ENCODE peak calls at places on chromosome 10, in five cellular contexts. X is stimulated activated CD4-positive, alpha-beta T cell treated with anti-CD3 and anti-CD28 coated beads, Interleukin-2, amount 100 ng/mL, for 24 hours; A is CD4-positive, alpha-beta T cell; J is activated CD8-positive, alpha-beta memory T cell treated with anti-CD3 and anti-CD28 coated beads for 1 hour; Z is NCI-H1694. W is an unnamed sample.

GRCh38 chr10:6300106-6300783 is 97.5 kb downstream of the PFKFB3 start:
- DNase-seq in X (peak), A (peak), J (no peak), Z (no peak), W (no peak)

GRCh38 chr10:962342-962741 is 25.9 kb upstream of the GTPBP4 start:
- DNase-seq in X (no peak), A (no peak), J (no peak), Z (no peak), W (no peak)

GRCh38 chr10:27558612-27559020 is 54.5 kb downstream of the RAB18 start:
- DNase-seq in X (peak), A (no peak), J (no peak), Z (no peak), W (peak)

GRCh38 chr10:106044511-106044910 is 1120.0 kb downstream of the SORCS1 start:
- DNase-seq in X (no peak), A (no peak), J (no peak), Z (no peak), W (no peak)

GRCh38 chr10:124539935-124540641 is 78.5 kb downstream of the LHPP start:
- DNase-seq in X (peak), A (peak), J (peak), Z (no peak), W (peak)

GRCh38 chr10:31490858-31491504 is 172.0 kb downstream of the ZEB1 start:
- DNase-seq in X (no peak), A (no peak), J (no peak), Z (no peak), W (no peak)

GRCh38 chr10:126041804-126042231 is 145.5 kb downstream of the FANK1 start:
- DNase-seq in X (peak), A (peak), J (peak), Z (no peak), W (peak)

GRCh38 chr10:124369986-124370385 is 48.7 kb downstream of the OAT start:
- DNase-seq in X (no peak), A (no peak), J (no peak), Z (no peak), W (no peak)

GRCh38 chr10:116815641-116816415 is 33.5 kb upstream of the ENO4 start:
- DNase-seq in X (no peak), A (no peak), J (no peak), Z (no peak), W (no peak)

GRCh38 chr10:35216303-35216905 is 89.8 kb downstream of the CREM start:
- DNase-seq in X (peak), A (no peak), J (no peak), Z (no peak), W (no peak)

GRCh38 chr10:132637477-132638129 is 100.0 kb downstream of the INPP5A start:
- DNase-seq in X (peak), A (peak), J (no peak), Z (peak), W (no peak)

GRCh38 chr10:114648368-114648767 is 9.7 kb downstream of the ABLIM1 start:
- DNase-seq in X (no peak), A (no peak), J (no peak), Z (no peak), W (no peak)

GRCh38 chr10:67936416-67936815 is 52.0 kb downstream of the SIRT1 start:
- DNase-seq in X (no peak), A (no peak), J (no peak), Z (no peak), W (no peak)

GRCh38 chr10:117391436-117392205 is 16.4 kb upstream of the PDZD8 start:
- DNase-seq in X (no peak), A (no peak), J (no peak), Z (no peak), W (no peak)

GRCh38 chr10:121490906-121491519 is 107.2 kb downstream of the FGFR2 start:
- DNase-seq in X (no peak), A (no peak), J (no peak), Z (no peak), W (no peak)

GRCh38 chr10:17233534-17233933 is 5.5 kb downstream of the VIM start:
- DNase-seq in X (no peak), A (no peak), J (no peak), Z (no peak), W (no peak)

GRCh38 chr10:2944788-2945187 is 122.6 kb upstream of the PFKP start:
- DNase-seq in X (no peak), A (no peak), J (no peak), Z (no peak), W (no peak)

GRCh38 chr10:130770018-130770630 is 541.4 kb downstream of the TCERG1L start:
- DNase-seq in X (no peak), A (no peak), J (no peak), Z (no peak), W (no peak)

GRCh38 chr10:17838080-17838634 is 29.0 kb downstream of the MRC1 start:
- DNase-seq in X (no peak), A (no peak), J (no peak), Z (no peak), W (no peak)

GRCh38 chr10:49364747-49365146 is 31.1 kb downstream of the DRGX start:
- DNase-seq in X (no peak), A (no peak), J (no peak), Z (no peak), W (no peak)

GRCh38 chr10:59109826-59110225 is 66.6 kb upstream of the PHYHIPL start:
- DNase-seq in X (no peak), A (no peak), J (no peak), Z (no peak), W (no peak)

GRCh38 chr10:22834471-22834870 is 93.4 kb upstream of the ARMC3 start:
- DNase-seq in X (no peak), A (no peak), J (no peak), Z (no peak), W (no peak)

GRCh38 chr10:6053816-6054581 is 8.2 kb downstream of the IL2RA start:
- DNase-seq in X (no peak), A (no peak), J (no peak), Z (no peak), W (no peak)

GRCh38 chr10:81179805-81180452 is 642.2 kb downstream of the SH2D4B start:
- DNase-seq in X (peak), A (no peak), J (no peak), Z (no peak), W (no peak)

GRCh38 chr10:1229574-1229973 is 173.4 kb downstream of the WDR37 start:
- DNase-seq in X (no peak), A (no peak), J (no peak), Z (no peak), W (no peak)

GRCh38 chr10:79473511-79474095 is 28.2 kb upstream of the ZCCHC24 start:
- DNase-seq in X (no peak), A (no peak), J (no peak), Z (no peak), W (no peak)

GRCh38 chr10:121188005-121188404 is 336.8 kb downstream of the WDR11 start:
- DNase-seq in X (no peak), A (no peak), J (no peak), Z (no peak), W (no peak)

GRCh38 chr10:50216894-50217293 is 34.4 kb downstream of the ASAH2 start:
- DNase-seq in X (no peak), A (no peak), J (no peak), Z (no peak), W (no peak)

GRCh38 chr10:35507519-35508109 is 97.5 kb upstream of the GJD4 start:
- DNase-seq in X (no peak), A (no peak), J (no peak), Z (no peak), W (no peak)

GRCh38 chr10:65769828-65770227 is 1156.0 kb upstream of the LRRTM3 start:
- DNase-seq in X (no peak), A (no peak), J (no peak), Z (no peak), W (no peak)

GRCh38 chr10:79176949-79177602 is 108.3 kb downstream of the ZMIZ1 start:
- DNase-seq in X (no peak), A (no peak), J (no peak), Z (no peak), W (no peak)

GRCh38 chr10:107409517-107409916 is 245.0 kb upstream of the SORCS1 start:
- DNase-seq in X (no peak), A (no peak), J (no peak), Z (peak), W (no peak)

GRCh38 chr10:63430091-63430998 is 35.4 kb downstream of the JMJD1C start:
- DNase-seq in X (no peak), A (no peak), J (no peak), Z (no peak), W (no peak)

W was measured in GM12892.